ENCODE peak calls at places on chromosomes 2 and 18, in seven cellular contexts. H is gastrocnemius medialis, Q is endodermal cell, R is ovary, Z is brain microvascular endothelial cell, B is IMR-90, U is cardiac fibroblast. N is an unnamed sample.

GRCh38 chr2:239700946-239701345 is 300.1 kb upstream of the HDAC4 start:
- DNase-seq in Z (no peak), H (no peak), U (no peak), Q (no peak), R (no peak), B (no peak), N (no peak)

GRCh38 chr2:174971868-174972781 is 33.1 kb downstream of the CHN1 start:
- DNase-seq in Q (no peak), B (peak), U (peak), R (no peak), Z (peak), H (no peak), N (peak)

GRCh38 chr2:192194866-192195547 is at the start of gene TMEFF2:
- DNase-seq in B (peak), Q (peak), Z (peak), U (peak), R (peak), H (peak), N (peak)

GRCh38 chr2:163768881-163769681 is 33.3 kb upstream of the FIGN start:
- DNase-seq in H (no peak), R (no peak), Q (no peak), Z (no peak), U (no peak), B (no peak), N (no peak)

GRCh38 chr2:68775272-68775847 is 40.7 kb downstream of the ARHGAP25 start:
- DNase-seq in Z (no peak), B (no peak), H (no peak), U (no peak), Q (no peak), R (no peak), N (no peak)

GRCh38 chr2:138959031-138959430 is 178.8 kb upstream of the NXPH2 start:
- DNase-seq in Q (no peak), H (no peak), U (no peak), Z (no peak), R (no peak), B (no peak), N (no peak)

GRCh38 chr2:236963631-236964030 is 122.1 kb upstream of the COPS8 start:
- DNase-seq in U (no peak), R (no peak), Z (no peak), H (no peak), B (no peak), Q (peak), N (no peak)

GRCh38 chr2:85165291-85165690 is 32.1 kb downstream of the TCF7L1 start:
- DNase-seq in B (no peak), H (no peak), Z (no peak), U (no peak), Q (peak), R (no peak), N (no peak)

GRCh38 chr2:58237741-58238140 is 3.4 kb downstream of the FANCL start:
- DNase-seq in H (no peak), Q (no peak), U (no peak), B (no peak), Z (no peak), R (no peak), N (peak)

GRCh38 chr2:191115391-191115790 is 35.4 kb downstream of the STAT4 start:
- DNase-seq in Z (peak), H (no peak), B (peak), Q (no peak), R (no peak), U (no peak), N (no peak)

GRCh38 chr18:33212363-33212762 is 228.2 kb downstream of the CCDC178 start:
- DNase-seq in Z (no peak), H (no peak), U (no peak), R (no peak), B (no peak), Q (no peak), N (no peak)

DNA sequence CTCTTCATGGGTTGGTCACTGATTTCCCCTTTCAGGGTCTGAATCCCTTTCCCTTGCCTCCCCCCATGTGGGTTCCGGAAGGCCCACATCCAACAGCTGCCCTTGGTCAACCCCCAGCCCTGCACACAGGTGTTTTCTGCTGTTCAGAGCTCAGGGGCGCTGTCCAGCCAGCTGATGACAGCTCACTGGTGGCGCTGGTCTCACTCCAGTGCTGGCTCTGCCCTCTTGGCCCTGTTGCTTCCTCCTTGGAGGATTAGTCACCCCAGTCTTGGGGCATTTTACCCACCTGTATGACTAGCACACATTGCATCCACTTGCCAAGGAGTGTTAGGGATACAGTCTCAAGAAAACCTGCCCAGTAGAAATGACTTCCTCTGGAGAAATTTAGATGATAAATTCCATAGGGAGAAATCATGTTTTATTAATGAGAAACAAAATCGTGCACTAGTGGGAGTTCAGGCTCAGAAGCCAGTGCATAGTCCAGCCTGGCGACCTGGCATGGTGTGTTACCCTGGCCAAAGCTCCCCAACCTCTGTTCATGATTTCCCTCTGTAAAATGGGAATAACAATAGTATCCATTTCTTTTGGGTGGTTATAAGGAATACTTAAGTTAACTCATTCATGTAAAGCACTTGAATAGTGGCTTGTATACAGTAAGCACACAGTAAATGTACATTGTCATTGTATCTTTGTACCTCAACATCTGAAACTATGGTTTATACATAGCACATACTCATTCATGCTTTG is 21.6 kb downstream of the CRIM1 start:
- DNase-seq in R (no peak), Q (peak), U (no peak), B (no peak), H (peak), Z (no peak), N (no peak)
- TF ChIP-seq CTCF in R (no peak), Q (no peak), U (no peak), B (no peak), H (no peak), Z (no peak), N (no peak)

GRCh38 chr2:145185696-145186095 is 665.8 kb upstream of the ZEB2 start:
- DNase-seq in Q (no peak), U (no peak), H (no peak), B (peak), R (no peak), Z (peak), N (peak)
- H3K4me3 ChIP-seq in Q (no peak), U (no peak), H (no peak), B (no peak), R (no peak), Z (no peak), N (no peak)

GRCh38 chr2:70469435-70469834 is 84.2 kb downstream of the TGFA start:
- DNase-seq in Z (no peak), B (no peak), Q (peak), H (no peak), R (no peak), U (no peak), N (no peak)
- TF ChIP-seq CTCF in Z (peak), B (no peak), Q (peak), H (no peak), R (no peak), U (no peak), N (no peak)

GRCh38 chr2:73110622-73111299 is 2.0 kb downstream of the RAB11FIP5 start:
- DNase-seq in Z (no peak), B (peak), U (no peak), Q (no peak), R (no peak), H (no peak), N (peak)
- H3K4me3 ChIP-seq in Z (peak), B (peak), U (peak), Q (peak), R (peak), H (peak), N (peak)

GRCh38 chr2:157789161-157789720 is 86.9 kb downstream of the ACVR1 start:
- DNase-seq in R (no peak), B (peak), U (peak), Q (no peak), Z (no peak), H (peak), N (no peak)

GRCh38 chr2:157790780-157791179 is 85.3 kb downstream of the ACVR1 start:
- DNase-seq in H (peak), B (no peak), Z (no peak), Q (no peak), U (no peak), R (no peak), N (no peak)

GRCh38 chr2:157789933-157790511 is 86.1 kb downstream of the ACVR1 start:
- DNase-seq in B (no peak), U (peak), H (peak), R (no peak), Q (no peak), Z (no peak), N (no peak)

GRCh38 chr2:157792345-157793052 is 83.6 kb downstream of the ACVR1 start:
- DNase-seq in H (peak), B (peak), Q (no peak), R (no peak), Z (peak), U (peak), N (peak)

DNA sequence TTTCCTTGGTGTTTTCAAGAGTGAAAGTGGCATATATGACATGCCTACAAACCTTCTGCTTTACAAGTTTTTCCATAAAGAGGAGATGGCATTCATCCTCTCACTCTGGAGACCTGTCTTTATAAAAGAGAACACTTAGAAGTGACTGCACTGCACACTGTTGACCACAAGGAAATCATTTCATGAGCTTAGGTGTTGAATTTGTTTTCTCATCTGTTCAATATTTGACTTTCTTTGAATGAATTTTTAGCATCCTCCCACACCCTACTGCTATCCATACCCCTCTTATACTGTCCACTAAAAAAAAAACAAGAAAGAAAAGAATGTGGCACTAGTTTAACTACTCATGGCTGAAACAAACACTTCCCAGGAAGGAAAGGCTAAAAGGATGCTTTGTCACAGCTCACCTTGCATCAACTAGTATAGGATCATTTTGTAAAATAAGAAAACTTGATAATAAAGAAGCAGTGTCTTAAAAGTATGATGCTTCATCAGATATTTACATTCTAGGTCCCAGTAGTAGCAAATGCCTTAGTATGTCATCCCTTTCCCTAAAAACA is 83.0 kb downstream of the ACVR1 start:
- DNase-seq in Z (no peak), Q (no peak), B (no peak), U (no peak), H (no peak), R (no peak), N (peak)
- TF ChIP-seq CTCF in Z (peak), Q (peak), B (peak), U (peak), H (no peak), R (no peak), N (peak)

DNA sequence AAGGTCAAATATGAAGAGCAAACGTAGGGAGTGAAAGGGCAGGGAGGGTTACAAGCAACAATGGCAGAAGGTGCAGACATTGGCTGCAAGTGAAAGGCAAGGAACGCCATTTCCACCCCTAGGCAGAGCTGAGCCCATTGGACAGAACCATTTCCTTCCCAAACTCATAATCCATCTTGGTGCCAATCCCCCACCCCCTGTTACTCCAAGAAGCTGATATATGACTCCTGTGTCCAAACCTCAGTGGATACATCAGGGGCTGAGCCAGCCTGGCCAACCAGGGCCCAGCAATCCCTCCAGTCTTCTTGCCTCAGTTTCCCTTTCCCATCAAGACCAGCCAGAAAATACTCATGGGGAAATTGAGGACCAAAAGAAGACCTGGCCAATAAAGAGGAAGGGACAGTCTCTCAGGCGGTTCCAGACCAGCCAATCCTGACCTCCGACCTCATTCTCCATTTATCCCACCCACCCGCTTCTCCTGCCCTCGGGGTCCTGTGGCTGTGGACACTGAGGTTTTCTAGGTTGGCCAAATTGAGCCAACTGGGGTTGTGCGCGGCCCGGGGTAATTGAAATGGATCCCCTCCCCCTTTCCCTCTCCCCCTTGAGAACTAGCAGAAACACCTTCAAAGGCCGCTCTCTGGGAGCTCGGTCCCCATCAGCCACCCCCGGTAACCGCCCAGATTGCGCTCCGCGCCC is 24.8 kb downstream of the TNS1 start:
- DNase-seq in R (no peak), B (no peak), Z (no peak), Q (no peak), U (no peak), H (no peak), N (no peak)
- H3K4me3 ChIP-seq in R (peak), B (no peak), Z (peak), Q (peak), U (no peak), H (peak), N (no peak)

DNA sequence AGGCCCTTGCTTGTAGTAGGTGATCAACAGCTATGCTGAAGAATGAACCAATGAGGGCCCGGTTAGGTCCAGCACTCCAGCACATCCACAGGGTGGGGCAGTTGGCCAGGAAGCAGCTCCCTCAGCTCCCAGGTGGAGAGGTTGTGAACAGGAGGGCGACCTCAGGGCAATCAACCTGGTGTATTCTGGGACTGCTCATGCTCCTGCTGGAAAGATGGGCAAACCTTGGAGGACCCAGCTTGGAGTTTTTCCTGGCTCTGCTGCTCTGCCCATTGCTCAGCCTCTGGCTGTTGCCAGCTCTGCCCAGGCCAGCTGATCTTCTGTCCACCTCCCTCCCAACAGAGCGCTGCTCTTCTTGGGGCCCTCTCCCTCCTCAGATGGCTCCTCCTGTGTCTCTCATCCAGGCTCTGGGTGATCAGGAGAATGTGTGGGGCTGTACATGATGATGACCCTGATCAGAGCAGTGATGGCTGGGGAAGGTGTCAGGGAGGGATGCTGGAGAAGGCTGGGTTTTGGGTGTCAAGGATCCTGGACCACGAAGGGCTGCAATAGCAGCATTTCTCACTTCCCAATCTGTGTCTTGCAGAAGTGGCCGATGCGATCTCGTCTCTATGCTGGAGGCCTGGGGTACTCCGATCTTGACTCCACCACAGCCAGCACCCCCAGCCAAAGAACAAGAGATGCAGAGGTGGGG is 3.4 kb downstream of the TCF23 start:
- DNase-seq in H (no peak), Q (peak), R (no peak), B (no peak), U (no peak), Z (no peak), N (no peak)
- TF ChIP-seq CTCF in H (no peak), Q (peak), R (no peak), B (no peak), U (no peak), Z (no peak), N (no peak)

N was measured in fibroblast of mammary gland.